ENCODE peak calls at places on chromosomes 2 and 18, in six cellular contexts. Y is cardiac muscle cell; T is esophagus squamous epithelium; W is CD8-positive, alpha-beta T cell; J is GM06990; E is heart left ventricle. Z is an unnamed sample. For H3K36me3, the result is how much of the 10 kb centered on the place peaks cover.

GRCh38 chr2:20676353-20677215 is 9.6 kb downstream of the GDF7 start:
- DNase-seq in T (no peak), J (peak), W (no peak), E (no peak), Y (no peak), Z (no peak)

GRCh38 chr2:32862269-32863055 is 84.3 kb upstream of the LTBP1 start:
- DNase-seq in T (no peak), E (no peak), Y (no peak), J (no peak), W (no peak), Z (no peak)

GRCh38 chr2:171274757-171275156 is 114.1 kb upstream of the TLK1 start:
- DNase-seq in T (no peak), Y (no peak), E (no peak), W (no peak), J (no peak), Z (no peak)

GRCh38 chr2:104687147-104687546 is 166.8 kb upstream of the POU3F3 start:
- DNase-seq in Y (no peak), T (no peak), W (no peak), J (no peak), E (no peak), Z (no peak)

GRCh38 chr2:203869610-203870042 is 2.1 kb downstream of the CTLA4 start:
- DNase-seq in Y (no peak), E (no peak), W (peak), T (no peak), J (no peak), Z (no peak)

GRCh38 chr18:21194871-21195771 is 46.9 kb upstream of the GREB1L start:
- DNase-seq in W (no peak), T (no peak), J (peak), Y (peak), E (no peak), Z (no peak)

GRCh38 chr2:109218087-109218791 is 89.2 kb downstream of the SH3RF3 start:
- DNase-seq in E (no peak), W (no peak), T (no peak), J (peak), Y (peak), Z (no peak)

GRCh38 chr2:28398101-28398834 is 5.6 kb downstream of the FOSL2 start:
- DNase-seq in T (no peak), J (no peak), W (no peak), Y (peak), E (no peak), Z (no peak)

GRCh38 chr2:393711-394696 is 106.1 kb upstream of the ALKAL2 start:
- DNase-seq in E (no peak), Y (no peak), T (no peak), W (peak), J (peak), Z (no peak)

GRCh38 chr18:75160315-75160714 is 48.6 kb downstream of the PTGR3 start:
- DNase-seq in E (no peak), T (no peak), W (no peak), J (no peak), Y (peak), Z (no peak)

GRCh38 chr18:75350440-75350839 is 77.1 kb downstream of the SMIM21 start:
- DNase-seq in Y (no peak), J (no peak), W (no peak), T (no peak), E (no peak), Z (no peak)

GRCh38 chr2:657766-658165 is 19.4 kb downstream of the TMEM18 start:
- DNase-seq in E (no peak), J (no peak), Y (no peak), W (no peak), T (no peak), Z (no peak)

GRCh38 chr2:28661589-28662001 is 90.0 kb upstream of the PPP1CB start:
- DNase-seq in Y (peak), T (no peak), J (no peak), W (no peak), E (peak), Z (no peak)

GRCh38 chr2:105712166-105712915 is 32.4 kb upstream of the NCK2 start:
- DNase-seq in T (no peak), J (no peak), W (no peak), Y (peak), E (no peak), Z (no peak)

GRCh38 chr2:60503923-60504514 is 49.4 kb downstream of the BCL11A start:
- DNase-seq in E (no peak), J (no peak), T (no peak), W (no peak), Y (no peak), Z (no peak)

GRCh38 chr18:76991021-76991688 is 141.4 kb downstream of the MBP start:
- DNase-seq in E (no peak), T (no peak), Y (no peak), J (no peak), W (no peak), Z (no peak)

GRCh38 chr2:70118798-70119454 is 31.6 kb downstream of the PCBP1 start:
- DNase-seq in T (no peak), J (no peak), W (no peak), E (no peak), Y (peak), Z (no peak)

GRCh38 chr18:49006641-49007136 is 55.9 kb upstream of the SMAD7 start:
- DNase-seq in T (no peak), E (peak), W (no peak), J (no peak), Y (peak), Z (no peak)

GRCh38 chr2:27860111-27860510 is 30.1 kb downstream of the RBKS start:
- DNase-seq in E (no peak), J (no peak), T (no peak), Y (peak), W (no peak), Z (no peak)

GRCh38 chr18:58400337-58400885 is 228.5 kb downstream of the ALPK2 start:
- DNase-seq in E (no peak), W (no peak), J (no peak), Y (peak), T (no peak), Z (no peak)
- TF ChIP-seq CTCF in E (no peak), W (no peak), J (no peak), Y (no peak), T (no peak), Z (no peak)

GRCh38 chr2:240723851-240724250 is 32.2 kb downstream of the AQP12A start:
- DNase-seq in Y (no peak), T (no peak), E (no peak), J (no peak), W (no peak), Z (no peak)
- H3K36me3 ChIP-seq in Y (under half), T (under half), E (under half), J (under half), W (under half), Z (under half)

DNA sequence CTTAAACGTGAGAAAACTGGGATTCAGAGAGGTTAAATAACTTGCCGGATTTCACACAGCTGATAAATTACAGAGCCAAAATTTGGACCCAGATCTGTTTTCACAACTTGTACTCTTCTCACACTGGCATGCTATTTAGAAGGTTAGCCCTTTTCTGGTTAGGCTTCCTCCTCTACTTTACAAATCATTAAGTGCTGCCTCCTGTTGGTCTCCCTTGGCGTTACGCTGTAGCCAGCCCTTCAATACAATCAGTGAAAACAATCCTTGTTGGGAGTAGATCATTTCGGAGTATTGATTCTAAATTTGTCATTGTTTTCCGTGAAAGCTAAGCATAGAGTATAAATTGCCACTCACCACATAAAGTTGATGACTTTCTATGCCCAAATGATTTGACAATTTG is 153.5 kb downstream of the ARHGAP15 start:
- DNase-seq in Y (no peak), W (no peak), J (no peak), E (no peak), T (no peak), Z (no peak)
- TF ChIP-seq CTCF in Y (peak), W (peak), J (peak), E (no peak), T (no peak), Z (no peak)

DNA sequence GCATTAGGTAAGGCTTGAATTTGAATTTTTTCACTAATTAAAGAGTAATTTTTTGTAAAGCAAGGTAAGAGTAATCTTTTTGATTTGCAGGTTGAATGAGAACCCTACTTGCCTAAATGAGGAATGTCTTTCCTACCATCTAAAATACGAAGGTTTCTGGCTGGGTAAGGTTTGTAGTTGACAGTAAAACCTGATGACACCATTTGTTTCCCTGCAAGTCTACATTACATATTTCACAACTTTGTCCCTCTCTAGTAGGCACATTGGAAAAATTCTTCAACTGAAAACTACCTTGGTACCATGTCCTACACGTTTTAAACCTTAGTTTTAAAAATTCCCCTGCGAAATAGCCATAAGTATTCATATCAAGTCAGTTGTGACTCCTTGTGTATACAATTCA is 9.4 kb downstream of the HNRNPA3 start:
- DNase-seq in E (no peak), J (no peak), W (no peak), T (no peak), Y (no peak), Z (no peak)
- H3K36me3 ChIP-seq in E (half or more), J (under half), W (under half), T (under half), Y (half or more), Z (under half)

GRCh38 chr2:19667536-19667949 is 234.2 kb downstream of the TTC32 start:
- DNase-seq in T (no peak), W (no peak), Y (peak), J (no peak), E (no peak), Z (no peak)

GRCh38 chr2:19669605-19670004 is 232.2 kb downstream of the TTC32 start:
- DNase-seq in W (no peak), J (no peak), T (no peak), Y (no peak), E (no peak), Z (no peak)

GRCh38 chr2:19669126-19669525 is 232.7 kb downstream of the TTC32 start:
- DNase-seq in W (no peak), T (no peak), J (no peak), E (no peak), Y (no peak), Z (no peak)

GRCh38 chr2:19664651-19665050 is 237.1 kb downstream of the TTC32 start:
- DNase-seq in T (no peak), J (no peak), W (no peak), Y (no peak), E (no peak), Z (no peak)

GRCh38 chr2:19667085-19667484 is 234.7 kb downstream of the TTC32 start:
- DNase-seq in W (no peak), J (no peak), T (no peak), E (no peak), Y (peak), Z (no peak)
- TF ChIP-seq CTCF in W (no peak), J (no peak), T (no peak), E (no peak), Y (peak), Z (no peak)

GRCh38 chr2:10655074-10655840 is 34.5 kb downstream of the NOL10 start:
- DNase-seq in Y (no peak), J (no peak), E (no peak), T (no peak), W (no peak), Z (no peak)
- H3K36me3 ChIP-seq in Y (under half), J (under half), E (half or more), T (under half), W (under half), Z (under half)

GRCh38 chr2:226837787-226838603 is 2.1 kb downstream of the RHBDD1 start:
- DNase-seq in Y (no peak), E (no peak), J (no peak), W (no peak), T (no peak), Z (no peak)
- TF ChIP-seq CTCF in Y (no peak), E (no peak), J (no peak), W (no peak), T (no peak), Z (no peak)

DNA sequence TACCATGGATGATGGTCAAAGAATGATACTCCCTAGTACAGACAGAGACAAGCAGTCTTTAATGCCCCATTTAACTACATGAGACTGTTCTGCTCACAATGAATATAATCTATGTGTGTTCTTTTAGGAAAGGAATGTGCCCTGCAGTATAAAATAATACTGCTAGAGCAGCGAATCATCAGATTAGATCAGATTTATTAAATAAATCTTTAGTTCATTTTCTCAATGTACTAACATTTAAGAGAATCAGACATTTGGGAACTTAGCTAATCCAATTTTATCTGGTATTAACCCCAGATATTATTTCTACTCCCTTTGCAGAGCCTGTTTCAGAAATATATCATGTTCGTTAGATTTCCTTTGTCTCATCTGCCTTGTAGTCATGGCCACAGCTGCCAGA is 272.0 kb upstream of the GCFC2 start:
- DNase-seq in J (no peak), W (no peak), T (no peak), E (no peak), Y (no peak), Z (no peak)
- H3K36me3 ChIP-seq in J (under half), W (under half), T (under half), E (under half), Y (under half), Z (under half)

DNA sequence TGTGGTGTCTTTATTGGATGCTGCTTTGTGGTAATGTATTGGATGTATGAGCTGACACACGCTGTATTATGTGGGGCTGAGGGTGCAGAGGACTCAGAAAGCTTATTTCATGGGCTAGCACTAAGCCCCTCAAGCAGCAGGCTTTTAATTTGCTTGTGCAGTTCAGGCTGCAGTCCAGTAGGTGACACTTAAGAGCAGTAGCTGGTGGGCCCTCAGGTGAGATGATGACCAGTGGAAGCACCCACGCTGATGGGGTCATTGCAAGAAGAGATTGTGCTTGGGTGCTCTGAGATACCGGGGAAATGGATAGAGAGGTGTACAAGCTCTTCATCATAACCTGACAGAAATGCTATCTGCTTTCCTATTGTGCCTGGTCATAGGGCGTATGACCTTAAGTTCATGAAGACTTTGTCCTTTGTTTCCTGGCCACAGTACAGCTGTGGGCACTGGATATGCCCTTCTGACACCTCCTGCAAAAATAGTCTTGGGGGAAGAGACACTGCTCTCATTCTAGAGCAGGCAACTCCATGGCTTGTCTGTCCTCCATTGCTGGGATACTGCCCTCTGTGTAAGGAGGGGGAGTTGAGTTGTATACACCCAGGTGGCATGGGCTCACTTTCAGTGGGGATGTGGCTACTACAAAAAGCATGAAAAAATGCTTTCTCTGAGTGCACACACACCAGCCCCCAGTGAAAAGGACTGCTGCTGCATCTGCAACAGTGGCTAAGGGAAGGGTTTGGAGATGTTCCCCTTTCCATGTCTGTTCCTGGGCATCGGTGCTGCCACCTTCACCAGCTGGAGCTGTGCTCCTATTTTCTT is 205.7 kb upstream of the ZSWIM2 start:
- DNase-seq in J (no peak), E (no peak), Y (no peak), T (no peak), W (no peak), Z (no peak)
- TF ChIP-seq CTCF in J (peak), E (no peak), Y (no peak), T (no peak), W (no peak), Z (no peak)

GRCh38 chr2:233428008-233428407 is 73.7 kb downstream of the DGKD start:
- DNase-seq in Y (no peak), E (no peak), J (no peak), W (no peak), T (no peak), Z (no peak)
- H3K36me3 ChIP-seq in Y (under half), E (under half), J (under half), W (under half), T (under half), Z (under half)

Z was measured in thoracic aorta.